ENCODE peak calls at places on chromosomes 7 and 10, in eight cellular contexts. P is A172, T is MV-4-11, C is NAMALWA, J is T-helper 22 cell, D is non-pigmented ciliary epithelial cell, H is iris pigment epithelial cell, B is astrocyte of the spinal cord. Q is an unnamed sample.
A peak's percentile ranks its signal among the peaks of the same experiment; 100 is the strongest.

GRCh38 chr10:22222236-22223190 is 4.7 kb upstream of the EBLN1 start:
- DNase-seq in P (no peak), T (no peak), C (no peak), J (no peak), D (no peak), H (no peak), B (no peak), Q (no peak)

GRCh38 chr10:116538461-116538860 is 7.3 kb upstream of the PNLIP start:
- DNase-seq in P (peak; percentile 10), T (no peak), C (no peak), J (no peak), D (peak; percentile 42), H (peak; percentile 51), B (peak; percentile 1), Q (no peak)

GRCh38 chr7:150955519-150956394 is 22.4 kb downstream of the KCNH2 start:
- DNase-seq in P (no peak), T (no peak), C (no peak), J (no peak), D (no peak), H (no peak), B (no peak), Q (no peak)

GRCh38 chr7:50369408-50370026 is 65.0 kb downstream of the IKZF1 start:
- DNase-seq in P (peak; percentile 23), T (peak; percentile 58), C (peak; percentile 93), J (no peak), D (no peak), H (peak; percentile 16), B (no peak), Q (peak; percentile 93)

GRCh38 chr7:21999896-22000295 is 54.2 kb upstream of the CDCA7L start:
- DNase-seq in P (no peak), T (peak; percentile 89), C (no peak), J (no peak), D (no peak), H (peak; percentile 37), B (peak; percentile 13), Q (no peak)

GRCh38 chr10:122044045-122044661 is 55.2 kb downstream of the TACC2 start:
- DNase-seq in P (no peak), T (no peak), C (no peak), J (no peak), D (no peak), H (peak; percentile 23), B (peak; percentile 35), Q (no peak)

GRCh38 chr7:70733115-70733514 is 398.8 kb upstream of the GALNT17 start:
- DNase-seq in P (no peak), T (no peak), C (no peak), J (no peak), D (no peak), H (peak; percentile 20), B (no peak), Q (no peak)

GRCh38 chr10:36465604-36466379 is 659.6 kb upstream of the ANKRD30A start:
- DNase-seq in P (no peak), T (no peak), C (no peak), J (no peak), D (no peak), H (no peak), B (no peak), Q (no peak)

GRCh38 chr10:13787015-13787421 is 200.3 kb downstream of the PRPF18 start:
- DNase-seq in P (peak; percentile 96), T (no peak), C (peak; percentile 57), J (peak; percentile 79), D (no peak), H (peak; percentile 85), B (peak; percentile 77), Q (no peak)

GRCh38 chr10:23344251-23344841 is at the start of gene C10orf67:
- DNase-seq in P (no peak), T (no peak), C (no peak), J (peak; percentile 41), D (no peak), H (peak; percentile 73), B (peak; percentile 30), Q (no peak)

GRCh38 chr7:128361463-128362441 is at the start of gene PRRT4:
- DNase-seq in P (no peak), T (peak; percentile 71), C (no peak), J (peak; percentile 25), D (no peak), H (peak; percentile 29), B (no peak), Q (peak; percentile 52)

GRCh38 chr7:27605283-27605682 is 57.4 kb downstream of the HIBADH start:
- DNase-seq in P (no peak), T (no peak), C (no peak), J (no peak), D (no peak), H (no peak), B (no peak), Q (no peak)

GRCh38 chr10:6543431-6544005 is 36.6 kb downstream of the PRKCQ start:
- DNase-seq in P (no peak), T (no peak), C (no peak), J (peak; percentile 44), D (no peak), H (no peak), B (no peak), Q (peak; percentile 35)

GRCh38 chr7:30738026-30738915 is 13.7 kb upstream of the INMT start:
- DNase-seq in P (no peak), T (no peak), C (no peak), J (no peak), D (no peak), H (no peak), B (no peak), Q (no peak)

GRCh38 chr7:43764039-43764789 is 5.7 kb downstream of the BLVRA start:
- DNase-seq in P (no peak), T (no peak), C (peak; percentile 24), J (no peak), D (no peak), H (peak; percentile 56), B (no peak), Q (peak; percentile 22)

GRCh38 chr10:43739171-43739570 is 90.5 kb upstream of the ZNF32 start:
- DNase-seq in P (no peak), T (peak; percentile 16), C (no peak), J (no peak), D (no peak), H (no peak), B (no peak), Q (peak; percentile 20)

GRCh38 chr10:91589015-91589655 is 43.7 kb downstream of the PPP1R3C start:
- DNase-seq in P (peak; percentile 85), T (no peak), C (no peak), J (no peak), D (no peak), H (no peak), B (peak; percentile 65), Q (no peak)

GRCh38 chr7:105685099-105685609 is 103.9 kb upstream of the EFCAB10 start:
- DNase-seq in P (no peak), T (no peak), C (no peak), J (no peak), D (no peak), H (no peak), B (no peak), Q (no peak)

GRCh38 chr7:83105948-83106347 is 56.7 kb downstream of the PCLO start:
- DNase-seq in P (no peak), T (no peak), C (no peak), J (no peak), D (no peak), H (no peak), B (no peak), Q (no peak)

GRCh38 chr7:111089822-111090426 is 1.0 kb upstream of the LRRN3 start:
- DNase-seq in P (peak; percentile 48), T (no peak), C (peak; percentile 75), J (no peak), D (no peak), H (peak; percentile 51), B (peak; percentile 65), Q (peak; percentile 75)

Q was measured in Kasumi-1.